ENCODE peak calls at places on chromosomes 12 and 14, in six cellular contexts. K, N, C, A, H and I are unnamed samples.

GRCh38 chr14:95413289-95414215 is 93.8 kb upstream of the CLMN start:
- DNase-seq in K (no peak), N (no peak), C (no peak), A (peak; percentile 12), H (no peak), I (no peak)

GRCh38 chr14:59377991-59378720 is 87.0 kb downstream of the GPR135 start:
- DNase-seq in K (no peak), N (no peak), C (no peak), A (no peak), H (no peak), I (no peak)

GRCh38 chr12:51395283-51396230 is 4.4 kb upstream of the GALNT6 start:
- DNase-seq in K (no peak), N (no peak), C (no peak), A (no peak), H (no peak), I (no peak)

GRCh38 chr12:90211017-90211416 is 502.4 kb upstream of the ATP2B1 start:
- DNase-seq in K (peak; percentile 5), N (no peak), C (no peak), A (no peak), H (no peak), I (no peak)

GRCh38 chr12:75779891-75780501 is 251.6 kb downstream of the PHLDA1 start:
- DNase-seq in K (no peak), N (no peak), C (no peak), A (no peak), H (no peak), I (no peak)

GRCh38 chr12:112170376-112170775 is 45.0 kb downstream of the TRAFD1 start:
- DNase-seq in K (peak; percentile 49), N (peak; percentile 76), C (no peak), A (no peak), H (peak; percentile 72), I (no peak)

GRCh38 chr12:131105736-131106356 is 152.1 kb downstream of the ADGRD1 start:
- DNase-seq in K (no peak), N (no peak), C (no peak), A (peak; percentile 16), H (peak; percentile 63), I (peak; percentile 62)

GRCh38 chr12:122842505-122843405 is 7.5 kb downstream of the HIP1R start:
- DNase-seq in K (no peak), N (no peak), C (no peak), A (no peak), H (peak; percentile 67), I (no peak)

GRCh38 chr14:32430326-32430725 is 101.2 kb downstream of the AKAP6 start:
- DNase-seq in K (no peak), N (no peak), C (no peak), A (no peak), H (no peak), I (no peak)

GRCh38 chr12:100672075-100672592 is 98.7 kb downstream of the GAS2L3 start:
- DNase-seq in K (peak; percentile 21), N (peak; percentile 82), C (peak; percentile 24), A (no peak), H (no peak), I (no peak)

GRCh38 chr14:52473557-52473956 is 78.7 kb downstream of the TXNDC16 start:
- DNase-seq in K (no peak), N (peak; percentile 76), C (peak; percentile 44), A (no peak), H (no peak), I (no peak)

GRCh38 chr12:22353615-22354325 is 19.3 kb upstream of the ST8SIA1 start:
- DNase-seq in K (no peak), N (no peak), C (no peak), A (no peak), H (no peak), I (no peak)

GRCh38 chr12:1065629-1066028 is 74.6 kb downstream of the ERC1 start:
- DNase-seq in K (no peak), N (no peak), C (no peak), A (no peak), H (no peak), I (no peak)

GRCh38 chr14:104363891-104364760 is 215.4 kb upstream of the C14orf180 start:
- DNase-seq in K (no peak), N (no peak), C (no peak), A (no peak), H (peak; percentile 45), I (peak; percentile 51)

GRCh38 chr12:120399531-120399930 is 30.6 kb upstream of the MSI1 start:
- DNase-seq in K (no peak), N (peak; percentile 43), C (no peak), A (no peak), H (no peak), I (no peak)

GRCh38 chr12:105341010-105341409 is 10.5 kb downstream of the C12orf75 start:
- DNase-seq in K (no peak), N (no peak), C (no peak), A (no peak), H (no peak), I (no peak)

GRCh38 chr12:51330186-51330585 is 6.2 kb upstream of the BIN2 start:
- DNase-seq in K (no peak), N (no peak), C (no peak), A (no peak), H (no peak), I (no peak)

GRCh38 chr14:33835677-33836076 is 115.2 kb downstream of the EGLN3 start:
- DNase-seq in K (no peak), N (no peak), C (no peak), A (no peak), H (no peak), I (no peak)

GRCh38 chr12:79689477-79690155 is 1.1 kb downstream of the PAWR start:
- DNase-seq in K (peak; percentile 38), N (peak; percentile 80), C (peak; percentile 27), A (peak; percentile 35), H (peak; percentile 81), I (peak; percentile 76)

GRCh38 chr14:44461811-44462210 is 45.3 kb downstream of the FSCB start:
- DNase-seq in K (no peak), N (no peak), C (no peak), A (no peak), H (no peak), I (no peak)

GRCh38 chr12:11202811-11203210 is 16.1 kb upstream of the TAS2R42 start:
- DNase-seq in K (no peak), N (no peak), C (no peak), A (no peak), H (no peak), I (no peak)

GRCh38 chr14:91230363-91231035 is 14.0 kb downstream of the GPR68 start:
- DNase-seq in K (no peak), N (no peak), C (no peak), A (no peak), H (no peak), I (no peak)

GRCh38 chr12:96063046-96063445 is 27.7 kb upstream of the LTA4H start:
- DNase-seq in K (peak; percentile 26), N (peak; percentile 53), C (no peak), A (no peak), H (no peak), I (no peak)

GRCh38 chr12:9751204-9752144 is 9.2 kb downstream of the CD69 start:
- DNase-seq in K (peak; percentile 36), N (no peak), C (peak; percentile 27), A (no peak), H (no peak), I (no peak)

GRCh38 chr12:3205742-3206519 is 128.8 kb downstream of the TSPAN9 start:
- DNase-seq in K (no peak), N (no peak), C (no peak), A (no peak), H (no peak), I (no peak)

GRCh38 chr12:89947437-89948265 is 239.0 kb upstream of the ATP2B1 start:
- DNase-seq in K (peak; percentile 60), N (no peak), C (no peak), A (no peak), H (no peak), I (no peak)

GRCh38 chr12:75970310-75970709 is 61.3 kb downstream of the PHLDA1 start:
- DNase-seq in K (no peak), N (peak; percentile 32), C (no peak), A (no peak), H (no peak), I (no peak)

GRCh38 chr12:46374711-46375110 is 2.1 kb upstream of the SLC38A2 start:
- DNase-seq in K (no peak), N (no peak), C (no peak), A (no peak), H (no peak), I (no peak)

GRCh38 chr14:101624579-101624978 is 63.3 kb downstream of the DIO3 start:
- DNase-seq in K (no peak), N (no peak), C (no peak), A (no peak), H (no peak), I (no peak)

GRCh38 chr12:53344487-53344823 is 8.3 kb upstream of the SP7 start:
- DNase-seq in K (no peak), N (no peak), C (no peak), A (no peak), H (no peak), I (no peak)
- H3K4me1 ChIP-seq in K (peaks cover 9% of the 10 kb centered on the region), N (peaks cover 12% of the 10 kb centered on the region), C (peaks cover 17% of the 10 kb centered on the region), A (no peaks in the 10 kb centered on the region), H (no peaks in the 10 kb centered on the region), I (peaks cover 12% of the 10 kb centered on the region)

DNA sequence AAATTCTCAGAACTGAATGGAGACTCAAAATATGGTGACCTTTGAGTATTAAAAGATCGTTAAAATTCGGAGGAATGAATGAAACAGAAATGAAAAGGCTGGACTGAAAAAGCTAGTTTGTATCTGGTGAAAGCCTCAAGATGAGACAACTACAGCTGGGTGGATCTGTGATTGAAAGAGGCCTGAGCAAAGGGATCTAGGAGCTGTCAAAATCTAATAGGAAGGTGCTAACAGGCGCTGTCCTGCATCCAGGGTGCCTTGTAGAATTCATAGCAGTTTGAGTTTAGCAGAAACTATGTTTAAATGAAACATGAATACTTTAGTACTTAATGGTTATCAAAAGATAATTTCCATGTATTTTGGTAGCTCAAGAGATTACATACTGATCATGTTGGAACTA is 2.3 kb downstream of the YY1 start:
- DNase-seq in K (no peak), N (no peak), C (no peak), A (no peak), H (no peak), I (no peak)
- H3K4me1 ChIP-seq in K (peaks cover 50% of the 10 kb centered on the region), N (peaks cover 45% of the 10 kb centered on the region), C (peaks cover 62% of the 10 kb centered on the region), A (no peaks in the 10 kb centered on the region), H (peaks cover 2% of the 10 kb centered on the region), I (peaks cover 61% of the 10 kb centered on the region)

GRCh38 chr12:125135906-125136305 is 70.7 kb downstream of the AACS start:
- DNase-seq in K (no peak), N (no peak), C (no peak), A (no peak), H (no peak), I (no peak)
- H3K4me1 ChIP-seq in K (peaks cover 16% of the 10 kb centered on the region), N (no peaks in the 10 kb centered on the region), C (peaks cover 14% of the 10 kb centered on the region), A (no peaks in the 10 kb centered on the region), H (no peaks in the 10 kb centered on the region), I (no peaks in the 10 kb centered on the region)

GRCh38 chr12:116533343-116534248 is 25.6 kb upstream of the MAP1LC3B2 start:
- DNase-seq in K (peak; percentile 95), N (peak; percentile 84), C (no peak), A (peak; percentile 63), H (peak; percentile 93), I (peak; percentile 88)

GRCh38 chr12:116534341-116535121 is 24.6 kb upstream of the MAP1LC3B2 start:
- DNase-seq in K (no peak), N (no peak), C (no peak), A (no peak), H (no peak), I (no peak)

GRCh38 chr12:116535241-116535640 is 23.9 kb upstream of the MAP1LC3B2 start:
- DNase-seq in K (no peak), N (no peak), C (no peak), A (no peak), H (no peak), I (no peak)

GRCh38 chr12:116532428-116532827 is 26.8 kb upstream of the MAP1LC3B2 start:
- DNase-seq in K (no peak), N (no peak), C (no peak), A (no peak), H (no peak), I (no peak)

GRCh38 chr12:116532986-116533342 is 26.2 kb upstream of the MAP1LC3B2 start:
- DNase-seq in K (peak; percentile 69), N (no peak), C (no peak), A (no peak), H (no peak), I (no peak)
- H3K4me1 ChIP-seq in K (peaks cover 33% of the 10 kb centered on the region), N (peaks cover 18% of the 10 kb centered on the region), C (peaks cover 23% of the 10 kb centered on the region), A (peaks cover 6% of the 10 kb centered on the region), H (peaks cover 1% of the 10 kb centered on the region), I (peaks cover 13% of the 10 kb centered on the region)